ENCODE peak calls at places on chromosomes 1 and 21, in nine cellular contexts. K, Y, C, W, M, O, N, P and A are unnamed samples.

GRCh38 chr1:174626031-174627020 is 178.6 kb downstream of the GPR52 start:
- DNase-seq in K (no peak), Y (no peak), C (no peak), W (no peak), M (no peak), O (peak; percentile 89), N (no peak), P (no peak), A (no peak)

GRCh38 chr1:34918609-34919561 is 10.6 kb downstream of the DLGAP3 start:
- DNase-seq in K (no peak), Y (no peak), C (no peak), W (no peak), M (peak; percentile 86), O (no peak), N (no peak), P (peak; percentile 44), A (no peak)

GRCh38 chr21:33198346-33199135 is 31.2 kb upstream of the IFNAR2 start:
- DNase-seq in K (no peak), Y (no peak), C (peak; percentile 75), W (no peak), M (no peak), O (peak; percentile 60), N (peak; percentile 66), P (peak; percentile 75), A (no peak)

GRCh38 chr1:243950166-243950565 is 100.1 kb upstream of the AKT3 start:
- DNase-seq in K (no peak), Y (no peak), C (no peak), W (no peak), M (no peak), O (peak; percentile 96), N (peak; percentile 27), P (no peak), A (no peak)

GRCh38 chr1:151809625-151810556 is 4.7 kb upstream of the LINGO4 start:
- DNase-seq in K (no peak), Y (no peak), C (no peak), W (no peak), M (no peak), O (no peak), N (no peak), P (no peak), A (no peak)

GRCh38 chr1:207335695-207336363 is 14.4 kb downstream of the CD55 start:
- DNase-seq in K (no peak), Y (no peak), C (no peak), W (peak; percentile 11), M (no peak), O (no peak), N (no peak), P (peak; percentile 26), A (peak; percentile 56)

GRCh38 chr1:66779475-66780078 is 21.5 kb downstream of the INSL5 start:
- DNase-seq in K (no peak), Y (no peak), C (no peak), W (no peak), M (no peak), O (no peak), N (no peak), P (no peak), A (no peak)

GRCh38 chr1:233216009-233216408 is 79.5 kb downstream of the PCNX2 start:
- DNase-seq in K (no peak), Y (no peak), C (no peak), W (no peak), M (no peak), O (no peak), N (no peak), P (no peak), A (no peak)

GRCh38 chr1:58765016-58765415 is 18.8 kb downstream of the JUN start:
- DNase-seq in K (no peak), Y (no peak), C (no peak), W (no peak), M (no peak), O (peak; percentile 37), N (no peak), P (no peak), A (no peak)

GRCh38 chr1:208601569-208601968 is 357.4 kb upstream of the PLXNA2 start:
- DNase-seq in K (no peak), Y (no peak), C (no peak), W (no peak), M (no peak), O (peak; percentile 7), N (no peak), P (no peak), A (no peak)

GRCh38 chr1:39842030-39842678 is 41.1 kb downstream of the TRIT1 start:
- DNase-seq in K (no peak), Y (no peak), C (no peak), W (no peak), M (no peak), O (no peak), N (no peak), P (no peak), A (no peak)

GRCh38 chr1:39845569-39846566 is 37.4 kb downstream of the TRIT1 start:
- DNase-seq in K (peak; percentile 40), Y (peak; percentile 97), C (peak; percentile 84), W (peak; percentile 87), M (no peak), O (peak; percentile 88), N (peak; percentile 63), P (peak; percentile 92), A (peak; percentile 69)

GRCh38 chr1:39840507-39840906 is 42.8 kb downstream of the TRIT1 start:
- DNase-seq in K (no peak), Y (no peak), C (no peak), W (no peak), M (no peak), O (no peak), N (no peak), P (no peak), A (no peak)

GRCh38 chr1:39841429-39841828 is 41.9 kb downstream of the TRIT1 start:
- DNase-seq in K (no peak), Y (no peak), C (no peak), W (no peak), M (no peak), O (no peak), N (no peak), P (no peak), A (no peak)

DNA sequence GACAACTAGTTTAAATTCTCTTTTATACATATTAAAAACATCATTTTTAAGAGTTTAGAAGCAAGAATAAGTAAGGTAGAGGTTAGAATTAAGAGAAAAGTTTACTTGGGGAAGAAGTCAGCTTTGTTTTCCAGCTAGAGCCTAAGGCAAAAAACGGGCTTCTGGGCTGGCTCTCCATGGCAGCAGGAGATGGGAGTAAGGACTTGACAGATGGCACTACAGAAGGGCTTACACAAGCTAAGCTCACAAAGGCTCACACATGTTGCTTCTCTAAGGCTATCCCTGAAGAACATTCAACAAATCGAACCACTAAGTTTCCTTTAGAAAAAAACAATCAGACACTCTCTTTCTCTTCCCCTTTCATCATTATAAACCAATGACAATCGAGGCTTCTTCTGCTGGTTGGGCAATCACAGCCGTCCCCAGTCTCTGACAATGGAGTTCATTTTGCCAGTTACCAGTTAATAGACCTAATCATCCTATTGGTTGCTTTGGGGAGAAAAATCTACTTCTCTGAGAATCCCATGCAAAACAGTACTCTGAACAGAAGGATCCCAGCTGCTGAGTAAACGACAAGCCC is 40.5 kb downstream of the TRIT1 start:
- DNase-seq in K (no peak), Y (no peak), C (no peak), W (no peak), M (peak; percentile 6), O (no peak), N (no peak), P (no peak), A (no peak)
- H3K36me3 ChIP-seq in K (no peaks in the 10 kb centered on the region), Y (peaks cover 51% of the 10 kb centered on the region), C (peaks cover 74% of the 10 kb centered on the region), W (peaks cover 78% of the 10 kb centered on the region), M (peaks cover 94% of the 10 kb centered on the region), O (peaks cover 3% of the 10 kb centered on the region), N (no peaks in the 10 kb centered on the region), P (peaks cover 52% of the 10 kb centered on the region), A (peaks cover 41% of the 10 kb centered on the region)

DNA sequence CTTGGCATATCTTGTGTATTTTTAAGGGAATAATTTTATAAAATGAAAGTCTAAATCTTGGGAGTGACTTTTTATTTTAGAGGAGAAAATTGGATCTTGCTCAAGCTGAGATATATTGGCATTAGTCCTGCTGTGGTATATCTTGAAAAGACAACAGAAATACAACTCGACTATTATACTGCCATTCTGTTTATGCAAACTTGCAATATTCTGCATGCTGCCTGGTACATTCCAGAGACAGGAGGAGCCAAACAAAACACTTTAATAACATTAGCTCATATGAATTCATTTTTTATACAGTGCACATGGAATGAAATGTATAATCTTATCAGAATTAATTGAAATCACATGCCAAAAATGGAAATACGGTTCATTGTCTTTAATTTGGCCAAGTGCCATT is 176.0 kb upstream of the NRIP1 start:
- DNase-seq in K (no peak), Y (no peak), C (no peak), W (no peak), M (no peak), O (peak; percentile 23), N (no peak), P (no peak), A (no peak)
- H3K27ac ChIP-seq in K (no peak overlapping the region), Y (no peak overlapping the region), C (no peak overlapping the region), W (no peak overlapping the region), M (no peak overlapping the region), O (no peak overlapping the region), N (no peak overlapping the region), P (no peak overlapping the region), A (no peak overlapping the region)

GRCh38 chr1:150572918-150573647 is 6.3 kb downstream of the MCL1 start:
- DNase-seq in K (no peak), Y (no peak), C (peak; percentile 57), W (no peak), M (peak; percentile 58), O (no peak), N (no peak), P (no peak), A (no peak)

GRCh38 chr1:150576367-150576711 is 3.1 kb downstream of the MCL1 start:
- DNase-seq in K (no peak), Y (no peak), C (no peak), W (no peak), M (no peak), O (no peak), N (no peak), P (no peak), A (no peak)

GRCh38 chr1:150575518-150576366 is 3.7 kb downstream of the MCL1 start:
- DNase-seq in K (no peak), Y (no peak), C (no peak), W (no peak), M (no peak), O (no peak), N (no peak), P (no peak), A (no peak)

GRCh38 chr1:150575072-150575489 is 4.3 kb downstream of the MCL1 start:
- DNase-seq in K (no peak), Y (no peak), C (no peak), W (no peak), M (no peak), O (no peak), N (no peak), P (no peak), A (no peak)

GRCh38 chr1:150574260-150575071 is 4.9 kb downstream of the MCL1 start:
- DNase-seq in K (no peak), Y (no peak), C (no peak), W (no peak), M (no peak), O (no peak), N (no peak), P (no peak), A (no peak)
- H3K27me3 ChIP-seq in K (no peaks in the 10 kb centered on the region), Y (no peaks in the 10 kb centered on the region), C (no peaks in the 10 kb centered on the region), W (no peaks in the 10 kb centered on the region), M (no peaks in the 10 kb centered on the region), O (no peaks in the 10 kb centered on the region), N (no peaks in the 10 kb centered on the region), P (no peaks in the 10 kb centered on the region), A (no peaks in the 10 kb centered on the region)

DNA sequence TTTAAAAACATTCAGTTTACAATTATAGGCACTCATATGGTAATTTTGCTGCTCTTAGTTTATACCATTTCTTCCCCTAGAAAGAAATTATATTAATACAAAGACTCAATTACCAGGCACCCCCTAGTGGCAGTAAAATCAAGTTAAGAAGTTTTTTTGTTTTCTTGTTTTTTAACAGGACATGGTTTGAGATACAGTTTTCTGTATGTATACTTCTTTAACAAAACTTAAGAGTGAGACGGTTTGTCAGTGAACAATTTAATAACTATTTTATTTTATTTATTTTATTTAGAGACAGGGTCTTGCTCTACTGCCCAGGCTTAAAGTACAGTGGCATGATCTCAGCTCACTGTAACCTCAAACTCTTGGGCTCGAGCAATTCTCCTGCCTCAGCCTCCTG is 224.6 kb downstream of the FAF1 start:
- DNase-seq in K (no peak), Y (peak; percentile 7), C (no peak), W (no peak), M (no peak), O (peak; percentile 18), N (no peak), P (no peak), A (peak; percentile 60)
- H3K36me3 ChIP-seq in K (no peaks in the 10 kb centered on the region), Y (peaks cover 4% of the 10 kb centered on the region), C (peaks cover 25% of the 10 kb centered on the region), W (peaks cover 51% of the 10 kb centered on the region), M (peaks cover 17% of the 10 kb centered on the region), O (no peaks in the 10 kb centered on the region), N (no peaks in the 10 kb centered on the region), P (peaks cover 2% of the 10 kb centered on the region), A (peaks cover 3% of the 10 kb centered on the region)